ENCODE peak calls at places on chromosomes 16 and 17, in nine cellular contexts. X is astrocyte, O is heart left ventricle, I is endodermal cell, D is endothelial cell of umbilical vein, P is neuronal stem cell, H is cardiac muscle cell, J is small intestine, Y is pancreas. U is an unnamed sample.
A peak's percentile ranks its signal among the peaks of the same experiment; 100 is the strongest.

GRCh38 chr16:56609463-56609921 is 1.1 kb downstream of the MT2A start:
- DNase-seq in X (peak; percentile 83), O (no peak), I (peak; percentile 45), D (peak; percentile 82), P (no peak), H (no peak), J (peak; percentile 95), Y (peak; percentile 87), U (peak; percentile 79)

GRCh38 chr17:56960596-56961538 is at the start of gene COIL:
- DNase-seq in X (peak; percentile 80), O (peak; percentile 95), I (peak; percentile 99), D (peak; percentile 90), P (peak; percentile 91), H (peak; percentile 95), J (peak; percentile 90), Y (peak; percentile 91), U (peak; percentile 96)

GRCh38 chr16:11310997-11311561 is 29.9 kb upstream of the PRM1 start:
- DNase-seq in X (no peak), O (no peak), I (no peak), D (peak; percentile 29), P (no peak), H (no peak), J (no peak), Y (no peak), U (no peak)

GRCh38 chr17:7293821-7294613 is 422 bp downstream of the YBX2 start:
- DNase-seq in X (no peak), O (no peak), I (peak; percentile 95), D (no peak), P (no peak), H (peak; percentile 52), J (peak; percentile 92), Y (peak; percentile 59), U (no peak)

GRCh38 chr16:52611817-52612673 is 65.1 kb upstream of the TOX3 start:
- DNase-seq in X (no peak), O (no peak), I (no peak), D (no peak), P (no peak), H (no peak), J (peak; percentile 95), Y (peak; percentile 53), U (no peak)

GRCh38 chr17:22454070-22454999 is 762.0 kb downstream of the KCNJ18 start:
- DNase-seq in X (no peak), O (no peak), I (no peak), D (no peak), P (no peak), H (no peak), J (no peak), Y (no peak), U (no peak)

GRCh38 chr16:9260665-9261064 is 169.2 kb downstream of the HAPSTR1 start:
- DNase-seq in X (no peak), O (no peak), I (no peak), D (no peak), P (no peak), H (no peak), J (peak; percentile 37), Y (peak; percentile 76), U (no peak)

GRCh38 chr16:29313559-29313887 is 93.0 kb downstream of the NPIPB11 start:
- DNase-seq in X (no peak), O (no peak), I (no peak), D (no peak), P (no peak), H (no peak), J (no peak), Y (no peak), U (no peak)

GRCh38 chr17:82399030-82399429 is 19.1 kb upstream of the HEXD start:
- DNase-seq in X (peak; percentile 25), O (no peak), I (no peak), D (peak; percentile 24), P (no peak), H (no peak), J (no peak), Y (no peak), U (peak; percentile 93)

GRCh38 chr16:54928421-54929089 is 2.1 kb upstream of the IRX5 start:
- DNase-seq in X (no peak), O (peak; percentile 88), I (peak; percentile 67), D (peak; percentile 24), P (peak; percentile 30), H (no peak), J (peak; percentile 8), Y (peak; percentile 50), U (peak; percentile 83)

GRCh38 chr17:74898376-74898946 is 5.0 kb upstream of the FADS6 start:
- DNase-seq in X (no peak), O (no peak), I (no peak), D (no peak), P (no peak), H (no peak), J (no peak), Y (no peak), U (no peak)

GRCh38 chr17:67221062-67221998 is 23.7 kb downstream of the HELZ start:
- DNase-seq in X (no peak), O (no peak), I (peak; percentile 69), D (peak; percentile 63), P (no peak), H (peak; percentile 48), J (peak; percentile 62), Y (no peak), U (peak; percentile 80)

GRCh38 chr16:63613701-63614100 is 1508.2 kb downstream of the CDH11 start:
- DNase-seq in X (peak; percentile 48), O (no peak), I (no peak), D (peak; percentile 84), P (no peak), H (no peak), J (peak; percentile 25), Y (no peak), U (no peak)

GRCh38 chr17:5123343-5124124 is 7.7 kb downstream of the USP6 start:
- DNase-seq in X (no peak), O (no peak), I (no peak), D (no peak), P (no peak), H (no peak), J (no peak), Y (peak; percentile 10), U (no peak)

GRCh38 chr16:12315330-12316138 is 339.0 kb downstream of the SNX29 start:
- DNase-seq in X (no peak), O (no peak), I (no peak), D (no peak), P (no peak), H (no peak), J (peak; percentile 75), Y (peak; percentile 38), U (no peak)

GRCh38 chr17:49742256-49742655 is 21.7 kb downstream of the FAM117A start:
- DNase-seq in X (peak; percentile 25), O (no peak), I (no peak), D (no peak), P (no peak), H (no peak), J (peak; percentile 36), Y (no peak), U (no peak)

GRCh38 chr17:69430488-69430887 is 16.0 kb downstream of the MAP2K6 start:
- DNase-seq in X (no peak), O (no peak), I (no peak), D (peak; percentile 80), P (no peak), H (peak; percentile 87), J (peak; percentile 56), Y (no peak), U (no peak)

GRCh38 chr17:30550512-30551273 is 73.5 kb downstream of the GOSR1 start:
- DNase-seq in X (peak; percentile 65), O (no peak), I (peak; percentile 50), D (no peak), P (no peak), H (no peak), J (no peak), Y (no peak), U (no peak)

GRCh38 chr17:45115871-45116270 is 16.4 kb downstream of the PLCD3 start:
- DNase-seq in X (peak; percentile 44), O (no peak), I (no peak), D (no peak), P (no peak), H (no peak), J (no peak), Y (no peak), U (no peak)

GRCh38 chr16:16007743-16008111 is 58.3 kb downstream of the ABCC1 start:
- DNase-seq in X (no peak), O (no peak), I (no peak), D (no peak), P (no peak), H (no peak), J (no peak), Y (no peak), U (no peak)

GRCh38 chr17:43042025-43042424 is 17.0 kb downstream of the RND2 start:
- DNase-seq in X (no peak), O (no peak), I (peak; percentile 72), D (no peak), P (no peak), H (no peak), J (no peak), Y (no peak), U (no peak)

GRCh38 chr16:48596326-48596725 is 13.7 kb downstream of the N4BP1 start:
- DNase-seq in X (no peak), O (no peak), I (no peak), D (no peak), P (no peak), H (no peak), J (no peak), Y (no peak), U (no peak)
- H3K4me1 ChIP-seq in X (no peaks in the 10 kb centered on the region), O (peaks cover 19% of the 10 kb centered on the region), I (no peaks in the 10 kb centered on the region), D (peaks cover 20% of the 10 kb centered on the region), P (no peaks in the 10 kb centered on the region), H (no peaks in the 10 kb centered on the region), J (peaks cover 5% of the 10 kb centered on the region), Y (peaks cover 24% of the 10 kb centered on the region), U (no peaks in the 10 kb centered on the region)

GRCh38 chr17:64783556-64784352 is 121.6 kb upstream of the SMURF2 start:
- DNase-seq in X (no peak), O (no peak), I (no peak), D (no peak), P (no peak), H (no peak), J (no peak), Y (no peak), U (no peak)
- H3K4me1 ChIP-seq in X (peaks cover 19% of the 10 kb centered on the region), O (peaks cover 32% of the 10 kb centered on the region), I (no peaks in the 10 kb centered on the region), D (peaks cover 12% of the 10 kb centered on the region), P (peaks cover 2% of the 10 kb centered on the region), H (peaks cover 11% of the 10 kb centered on the region), J (peaks cover 3% of the 10 kb centered on the region), Y (peaks cover 12% of the 10 kb centered on the region), U (peaks cover 15% of the 10 kb centered on the region)

DNA sequence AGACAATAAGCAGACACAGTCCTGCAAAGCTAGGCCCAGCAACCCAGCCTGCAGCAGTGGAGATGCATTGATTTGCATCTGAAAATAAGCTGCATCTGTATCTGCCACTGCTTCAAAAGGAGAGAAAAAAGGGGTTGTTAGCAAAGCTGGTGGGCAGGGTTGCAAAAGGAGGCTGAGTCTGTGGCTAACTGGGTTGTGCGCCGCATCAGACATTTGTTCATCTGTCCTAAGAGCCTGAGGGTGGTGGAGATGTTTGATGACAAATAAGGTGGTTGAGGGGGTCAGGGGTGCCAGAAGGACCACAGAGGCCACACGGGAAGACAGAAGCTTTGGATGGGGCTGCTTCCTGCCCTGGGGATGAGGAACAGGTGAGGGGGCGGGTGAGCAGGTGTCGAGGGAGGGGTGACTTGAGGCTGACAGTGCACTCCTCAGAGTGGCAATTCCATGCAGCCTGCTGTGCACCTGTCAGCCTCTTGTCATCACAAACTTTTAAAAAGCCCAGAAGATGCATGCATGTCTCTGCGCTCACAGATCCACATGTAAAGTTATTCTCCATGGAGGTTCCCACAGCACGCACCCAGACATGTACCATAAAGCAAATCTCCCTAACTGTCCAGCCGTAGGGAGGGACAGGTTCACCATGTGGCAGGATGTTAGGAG is 35.4 kb downstream of the WSB1 start:
- DNase-seq in X (no peak), O (no peak), I (peak; percentile 44), D (no peak), P (no peak), H (no peak), J (no peak), Y (no peak), U (no peak)
- H3K4me1 ChIP-seq in X (peaks cover 11% of the 10 kb centered on the region), O (peaks cover 30% of the 10 kb centered on the region), I (no peaks in the 10 kb centered on the region), D (peaks cover 16% of the 10 kb centered on the region), P (peaks cover 14% of the 10 kb centered on the region), H (peaks cover 9% of the 10 kb centered on the region), J (no peaks in the 10 kb centered on the region), Y (peaks cover 8% of the 10 kb centered on the region), U (peaks cover 15% of the 10 kb centered on the region)

GRCh38 chr17:28758411-28759121 is 14.8 kb downstream of the TRAF4 start:
- DNase-seq in X (no peak), O (no peak), I (no peak), D (no peak), P (no peak), H (no peak), J (no peak), Y (no peak), U (no peak)
- H3K4me1 ChIP-seq in X (no peaks in the 10 kb centered on the region), O (no peaks in the 10 kb centered on the region), I (peaks cover 9% of the 10 kb centered on the region), D (peaks cover 16% of the 10 kb centered on the region), P (peaks cover 11% of the 10 kb centered on the region), H (no peaks in the 10 kb centered on the region), J (no peaks in the 10 kb centered on the region), Y (no peaks in the 10 kb centered on the region), U (peaks cover 35% of the 10 kb centered on the region)

U was measured in A673.